ENCODE peak calls at places on chromosome 19, in four cellular contexts. K, X, D and V are unnamed samples.

GRCh38 chr19:1455336-1456120 is 5.6 kb downstream of the APC2 start:
- DNase-seq in K (peak), X (peak), D (peak), V (peak)

GRCh38 chr19:32178841-32179410 is 166.5 kb upstream of the ZNF507 start:
- DNase-seq in K (no peak), X (no peak), D (no peak), V (no peak)

GRCh38 chr19:42197375-42197817 is 20.1 kb downstream of the DEDD2 start:
- DNase-seq in K (no peak), X (peak), D (no peak), V (peak)

GRCh38 chr19:49447485-49448431 is 3.9 kb downstream of the PIH1D1 start:
- DNase-seq in K (no peak), X (no peak), D (peak), V (no peak)

GRCh38 chr19:19338082-19338481 is 17.5 kb downstream of the MAU2 start:
- DNase-seq in K (no peak), X (no peak), D (no peak), V (no peak)

GRCh38 chr19:17524651-17525050 is 13.2 kb downstream of the PGLS start:
- DNase-seq in K (no peak), X (no peak), D (no peak), V (no peak)

GRCh38 chr19:37931941-37932655 is 25.1 kb downstream of the SIPA1L3 start:
- DNase-seq in K (peak), X (no peak), D (peak), V (peak)

GRCh38 chr19:50415661-50416033 is 3.1 kb upstream of the SPIB start:
- DNase-seq in K (no peak), X (no peak), D (no peak), V (peak)

GRCh38 chr19:17125728-17126677 is 50.4 kb downstream of the MYO9B start:
- DNase-seq in K (no peak), X (peak), D (no peak), V (peak)

GRCh38 chr19:2290441-2291184 is 8.6 kb upstream of the PEAK3 start:
- DNase-seq in K (no peak), X (no peak), D (no peak), V (no peak)

GRCh38 chr19:29665215-29665825 is at the start of gene PLEKHF1:
- DNase-seq in K (peak), X (peak), D (peak), V (peak)

GRCh38 chr19:926595-927043 is 784 bp downstream of the ARID3A start:
- DNase-seq in K (peak), X (no peak), D (peak), V (peak)

GRCh38 chr19:42443944-42444398 is 1.2 kb upstream of the CXCL17 start:
- DNase-seq in K (no peak), X (no peak), D (no peak), V (no peak)

GRCh38 chr19:56477429-56478338 is 539 bp upstream of the ZNF667 start:
- DNase-seq in K (peak), X (peak), D (no peak), V (peak)

GRCh38 chr19:45340232-45340898 is at the start of gene KLC3:
- DNase-seq in K (peak), X (peak), D (no peak), V (no peak)

GRCh38 chr19:16627194-16627927 is 643 bp downstream of the MED26 start:
- DNase-seq in K (peak), X (peak), D (no peak), V (peak)

GRCh38 chr19:45637890-45638667 is 1.1 kb downstream of the EML2 start:
- DNase-seq in K (peak), X (no peak), D (peak), V (no peak)

GRCh38 chr19:46076951-46077814 is 36.4 kb upstream of the IGFL4 start:
- DNase-seq in K (peak), X (peak), D (peak), V (peak)

GRCh38 chr19:5470264-5470671 is 15.1 kb downstream of the ZNRF4 start:
- DNase-seq in K (peak), X (no peak), D (peak), V (no peak)

GRCh38 chr19:45323671-45324081 is 1.0 kb upstream of the CKM start:
- DNase-seq in K (no peak), X (no peak), D (no peak), V (no peak)

GRCh38 chr19:3849092-3849491 is 19.7 kb downstream of the ZFR2 start:
- DNase-seq in K (peak), X (peak), D (no peak), V (peak)